ENCODE peak calls at places on chromosomes 5 and 9, in nine cellular contexts. N is NB4; K is naive thymus-derived CD4-positive, alpha-beta T cell; S is nucleus accumbens; W is anterior cingulate cortex; T is aorta; A is SJCRH30; E is T follicular helper cell; R is AG08395. C is an unnamed sample.

GRCh38 chr9:126496781-126497667 is 116.7 kb upstream of the LMX1B start:
- DNase-seq in A (no peak), N (no peak), R (no peak), T (peak; percentile 35), W (no peak), K (no peak), E (no peak), S (no peak), C (peak; percentile 59)

GRCh38 chr5:6328173-6328572 is 50.2 kb downstream of the MED10 start:
- DNase-seq in R (no peak), N (peak; percentile 51), T (no peak), S (no peak), K (peak; percentile 25), E (no peak), W (no peak), A (peak; percentile 29), C (no peak)

GRCh38 chr5:131857388-131857787 is 60.6 kb upstream of the FNIP1 start:
- DNase-seq in T (no peak), K (no peak), S (no peak), R (no peak), A (no peak), W (no peak), N (no peak), E (no peak), C (no peak)

GRCh38 chr9:135526089-135526729 is 5.0 kb downstream of the LCN1 start:
- DNase-seq in W (no peak), A (no peak), T (no peak), R (no peak), N (no peak), K (no peak), E (no peak), S (no peak), C (no peak)

GRCh38 chr5:27875148-27875547 is 836.8 kb upstream of the CDH9 start:
- DNase-seq in A (no peak), T (no peak), S (no peak), K (no peak), W (no peak), N (no peak), E (no peak), R (no peak), C (no peak)

GRCh38 chr9:73807956-73808355 is 656.3 kb downstream of the ANXA1 start:
- DNase-seq in N (no peak), K (no peak), R (no peak), E (no peak), T (no peak), A (no peak), S (no peak), W (no peak), C (no peak)

GRCh38 chr9:123487944-123488343 is 131.9 kb downstream of the CRB2 start:
- DNase-seq in K (no peak), S (no peak), E (no peak), T (no peak), R (no peak), N (no peak), A (no peak), W (peak; percentile 15), C (peak; percentile 58)

GRCh38 chr5:157917909-157918809 is 59.2 kb upstream of the CLINT1 start:
- DNase-seq in W (peak; percentile 1), R (peak; percentile 75), E (peak; percentile 36), N (peak; percentile 66), A (peak; percentile 54), T (peak; percentile 78), S (no peak), K (peak; percentile 56), C (no peak)

GRCh38 chr5:132001647-132002561 is 9.6 kb downstream of the ACSL6 start:
- DNase-seq in N (peak; percentile 31), E (no peak), W (no peak), T (peak; percentile 47), K (no peak), A (peak; percentile 42), R (peak; percentile 36), S (no peak), C (no peak)

GRCh38 chr5:144068926-144069325 is 101.5 kb downstream of the YIPF5 start:
- DNase-seq in T (no peak), N (no peak), R (no peak), A (no peak), S (no peak), E (no peak), K (no peak), W (no peak), C (no peak)

GRCh38 chr9:129341197-129341990 is 163.3 kb upstream of the IER5L start:
- DNase-seq in E (no peak), T (no peak), N (no peak), K (no peak), R (no peak), A (no peak), S (no peak), W (no peak), C (no peak)

GRCh38 chr5:143207563-143208364 is 195.7 kb downstream of the NR3C1 start:
- DNase-seq in K (no peak), T (no peak), W (no peak), A (no peak), R (no peak), S (no peak), N (no peak), E (no peak), C (no peak)

GRCh38 chr9:113708821-113709713 is 167.0 kb upstream of the ZNF618 start:
- DNase-seq in K (no peak), R (no peak), W (no peak), N (no peak), S (no peak), T (no peak), A (no peak), E (no peak), C (no peak)

GRCh38 chr5:80239680-80240367 is 16.0 kb downstream of the SERINC5 start:
- DNase-seq in T (no peak), R (no peak), E (no peak), A (no peak), K (no peak), S (no peak), W (no peak), N (peak; percentile 37), C (peak; percentile 59)

GRCh38 chr5:58255970-58256369 is 203.9 kb downstream of the PLK2 start:
- DNase-seq in A (no peak), R (no peak), K (no peak), E (no peak), N (no peak), S (no peak), W (no peak), T (no peak), C (no peak)

GRCh38 chr5:57442080-57442839 is 40.4 kb downstream of the ACTBL2 start:
- DNase-seq in T (no peak), R (peak; percentile 91), S (no peak), E (no peak), A (no peak), W (no peak), K (no peak), N (no peak), C (no peak)

GRCh38 chr9:70418822-70419545 is 4.5 kb upstream of the KLF9 start:
- DNase-seq in A (peak; percentile 95), R (peak; percentile 91), K (peak; percentile 84), W (peak; percentile 91), E (peak; percentile 67), N (peak; percentile 91), T (peak; percentile 98), S (peak; percentile 94), C (peak; percentile 96)

GRCh38 chr9:78366827-78367226 is 69.9 kb downstream of the PSAT1 start:
- DNase-seq in R (no peak), E (no peak), K (no peak), S (no peak), N (no peak), W (no peak), A (no peak), T (no peak), C (no peak)

GRCh38 chr5:170757182-170757601 is 26.3 kb upstream of the GABRP start:
- DNase-seq in S (no peak), W (no peak), E (no peak), R (no peak), T (no peak), A (no peak), K (no peak), N (no peak), C (no peak)

C was measured in globus pallidus.